ENCODE peak calls at places on chromosomes 16 and 17, in nine cellular contexts. One of them, this sample, is unnamed.

GRCh38 chr17:82295472-82295814 is 21.9 kb upstream of the CSNK1D start:
- DNase-seq in stomach: no peak
- DNase-seq in tibial artery: no peak
- DNase-seq in cardiac muscle cell: no peak
- DNase-seq in lung: no peak
- DNase-seq in uterus: no peak
- DNase-seq in AG04450: no peak
- DNase-seq in heart right ventricle: no peak
- DNase-seq in heart left ventricle: no peak
- DNase-seq in this sample: no peak

GRCh38 chr17:37137906-37138413 is 189.2 kb downstream of the AATF start:
- DNase-seq in stomach: no peak
- DNase-seq in tibial artery: no peak
- DNase-seq in cardiac muscle cell: no peak
- DNase-seq in lung: no peak
- DNase-seq in uterus: no peak
- DNase-seq in AG04450: no peak
- DNase-seq in heart right ventricle: no peak
- DNase-seq in heart left ventricle: no peak
- DNase-seq in this sample: no peak

GRCh38 chr16:87684106-87684677 is 81.6 kb downstream of the KLHDC4 start:
- DNase-seq in stomach: no peak
- DNase-seq in tibial artery: no peak
- DNase-seq in cardiac muscle cell: no peak
- DNase-seq in lung: no peak
- DNase-seq in uterus: no peak
- DNase-seq in AG04450: no peak
- DNase-seq in heart right ventricle: no peak
- DNase-seq in heart left ventricle: no peak
- DNase-seq in this sample: no peak

GRCh38 chr16:85309656-85310587 is 197.7 kb upstream of the CIBAR2 start:
- DNase-seq in stomach: no peak
- DNase-seq in tibial artery: peak
- DNase-seq in cardiac muscle cell: no peak
- DNase-seq in lung: no peak
- DNase-seq in uterus: no peak
- DNase-seq in AG04450: no peak
- DNase-seq in heart right ventricle: peak
- DNase-seq in heart left ventricle: no peak
- DNase-seq in this sample: peak

GRCh38 chr17:36505171-36505570 is 18.7 kb downstream of the ZNHIT3 start:
- DNase-seq in stomach: no peak
- DNase-seq in tibial artery: no peak
- DNase-seq in cardiac muscle cell: no peak
- DNase-seq in lung: no peak
- DNase-seq in uterus: no peak
- DNase-seq in AG04450: no peak
- DNase-seq in heart right ventricle: no peak
- DNase-seq in heart left ventricle: no peak
- DNase-seq in this sample: no peak

GRCh38 chr17:9240659-9241370 is 219.5 kb downstream of the NTN1 start:
- DNase-seq in stomach: peak
- DNase-seq in tibial artery: peak
- DNase-seq in cardiac muscle cell: peak
- DNase-seq in lung: peak
- DNase-seq in uterus: peak
- DNase-seq in AG04450: no peak
- DNase-seq in heart right ventricle: peak
- DNase-seq in heart left ventricle: peak
- DNase-seq in this sample: peak

GRCh38 chr17:82242977-82243647 is 14.3 kb downstream of the SLC16A3 start:
- DNase-seq in stomach: peak
- DNase-seq in tibial artery: peak
- DNase-seq in cardiac muscle cell: no peak
- DNase-seq in lung: peak
- DNase-seq in uterus: peak
- DNase-seq in AG04450: peak
- DNase-seq in heart right ventricle: peak
- DNase-seq in heart left ventricle: peak
- DNase-seq in this sample: peak

GRCh38 chr17:19641687-19642372 is 6.7 kb upstream of the ALDH3A2 start:
- DNase-seq in stomach: no peak
- DNase-seq in tibial artery: no peak
- DNase-seq in cardiac muscle cell: no peak
- DNase-seq in lung: no peak
- DNase-seq in uterus: no peak
- DNase-seq in AG04450: no peak
- DNase-seq in heart right ventricle: no peak
- DNase-seq in heart left ventricle: no peak
- DNase-seq in this sample: no peak

GRCh38 chr17:50356418-50356817 is 10.5 kb downstream of the XYLT2 start:
- DNase-seq in stomach: peak
- DNase-seq in tibial artery: no peak
- DNase-seq in cardiac muscle cell: no peak
- DNase-seq in lung: no peak
- DNase-seq in uterus: no peak
- DNase-seq in AG04450: no peak
- DNase-seq in heart right ventricle: no peak
- DNase-seq in heart left ventricle: no peak
- DNase-seq in this sample: peak

GRCh38 chr16:4327782-4328579 is 12.1 kb downstream of the GLIS2 start:
- DNase-seq in stomach: peak
- DNase-seq in tibial artery: peak
- DNase-seq in cardiac muscle cell: peak
- DNase-seq in lung: peak
- DNase-seq in uterus: peak
- DNase-seq in AG04450: no peak
- DNase-seq in heart right ventricle: peak
- DNase-seq in heart left ventricle: peak
- DNase-seq in this sample: peak

GRCh38 chr17:63275968-63276349 is 170.1 kb downstream of the CYB561 start:
- DNase-seq in stomach: no peak
- DNase-seq in tibial artery: no peak
- DNase-seq in cardiac muscle cell: no peak
- DNase-seq in lung: no peak
- DNase-seq in uterus: no peak
- DNase-seq in AG04450: no peak
- DNase-seq in heart right ventricle: no peak
- DNase-seq in heart left ventricle: no peak
- DNase-seq in this sample: no peak

GRCh38 chr17:2183346-2183745 is 120.2 kb downstream of the SMG6 start:
- DNase-seq in stomach: no peak
- DNase-seq in tibial artery: no peak
- DNase-seq in cardiac muscle cell: no peak
- DNase-seq in lung: no peak
- DNase-seq in uterus: no peak
- DNase-seq in AG04450: no peak
- DNase-seq in heart right ventricle: no peak
- DNase-seq in heart left ventricle: no peak
- DNase-seq in this sample: no peak

GRCh38 chr16:74743668-74744299 is 30.8 kb downstream of the FA2H start:
- DNase-seq in stomach: peak
- DNase-seq in tibial artery: no peak
- DNase-seq in cardiac muscle cell: no peak
- DNase-seq in lung: peak
- DNase-seq in uterus: no peak
- DNase-seq in AG04450: peak
- DNase-seq in heart right ventricle: no peak
- DNase-seq in heart left ventricle: no peak
- DNase-seq in this sample: no peak

GRCh38 chr16:63289834-63290460 is 1253.7 kb upstream of the CDH8 start:
- DNase-seq in stomach: peak
- DNase-seq in tibial artery: peak
- DNase-seq in cardiac muscle cell: peak
- DNase-seq in lung: no peak
- DNase-seq in uterus: no peak
- DNase-seq in AG04450: no peak
- DNase-seq in heart right ventricle: no peak
- DNase-seq in heart left ventricle: peak
- DNase-seq in this sample: peak

GRCh38 chr17:34107019-34107418 is 148.1 kb upstream of the CCL2 start:
- DNase-seq in stomach: no peak
- DNase-seq in tibial artery: no peak
- DNase-seq in cardiac muscle cell: no peak
- DNase-seq in lung: no peak
- DNase-seq in uterus: no peak
- DNase-seq in AG04450: no peak
- DNase-seq in heart right ventricle: no peak
- DNase-seq in heart left ventricle: no peak
- DNase-seq in this sample: no peak

GRCh38 chr17:44004077-44004760 is at the start of gene NAGS:
- DNase-seq in stomach: no peak
- DNase-seq in tibial artery: no peak
- DNase-seq in cardiac muscle cell: peak
- DNase-seq in lung: peak
- DNase-seq in uterus: no peak
- DNase-seq in AG04450: no peak
- DNase-seq in heart right ventricle: no peak
- DNase-seq in heart left ventricle: no peak
- DNase-seq in this sample: no peak

GRCh38 chr16:165539-166374 is at the start of gene HBM:
- DNase-seq in stomach: no peak
- DNase-seq in tibial artery: no peak
- DNase-seq in cardiac muscle cell: no peak
- DNase-seq in lung: no peak
- DNase-seq in uterus: no peak
- DNase-seq in AG04450: no peak
- DNase-seq in heart right ventricle: no peak
- DNase-seq in heart left ventricle: no peak
- DNase-seq in this sample: no peak

GRCh38 chr17:77807051-77807745 is 151.3 kb upstream of the TNRC6C start:
- DNase-seq in stomach: no peak
- DNase-seq in tibial artery: no peak
- DNase-seq in cardiac muscle cell: no peak
- DNase-seq in lung: no peak
- DNase-seq in uterus: no peak
- DNase-seq in AG04450: no peak
- DNase-seq in heart right ventricle: no peak
- DNase-seq in heart left ventricle: peak
- DNase-seq in this sample: no peak

GRCh38 chr17:802481-802880 is 20.3 kb downstream of the MRM3 start:
- DNase-seq in stomach: no peak
- DNase-seq in tibial artery: no peak
- DNase-seq in cardiac muscle cell: no peak
- DNase-seq in lung: no peak
- DNase-seq in uterus: no peak
- DNase-seq in AG04450: no peak
- DNase-seq in heart right ventricle: no peak
- DNase-seq in heart left ventricle: peak
- DNase-seq in this sample: no peak

GRCh38 chr17:806346-807145 is 24.4 kb downstream of the MRM3 start:
- DNase-seq in stomach: no peak
- DNase-seq in tibial artery: no peak
- DNase-seq in cardiac muscle cell: no peak
- DNase-seq in lung: no peak
- DNase-seq in uterus: no peak
- DNase-seq in AG04450: no peak
- DNase-seq in heart right ventricle: no peak
- DNase-seq in heart left ventricle: peak
- DNase-seq in this sample: no peak

GRCh38 chr17:802901-803881 is 21.0 kb downstream of the MRM3 start:
- DNase-seq in stomach: no peak
- DNase-seq in tibial artery: no peak
- DNase-seq in cardiac muscle cell: no peak
- DNase-seq in lung: no peak
- DNase-seq in uterus: no peak
- DNase-seq in AG04450: no peak
- DNase-seq in heart right ventricle: no peak
- DNase-seq in heart left ventricle: peak
- DNase-seq in this sample: no peak

GRCh38 chr17:807146-808002 is 25.2 kb downstream of the MRM3 start:
- DNase-seq in stomach: no peak
- DNase-seq in tibial artery: no peak
- DNase-seq in cardiac muscle cell: no peak
- DNase-seq in lung: no peak
- DNase-seq in uterus: no peak
- DNase-seq in AG04450: no peak
- DNase-seq in heart right ventricle: no peak
- DNase-seq in heart left ventricle: peak
- DNase-seq in this sample: no peak

GRCh38 chr17:804541-805435 is 22.6 kb downstream of the MRM3 start:
- DNase-seq in stomach: no peak
- DNase-seq in tibial artery: no peak
- DNase-seq in cardiac muscle cell: no peak
- DNase-seq in lung: no peak
- DNase-seq in uterus: no peak
- DNase-seq in AG04450: no peak
- DNase-seq in heart right ventricle: no peak
- DNase-seq in heart left ventricle: peak
- DNase-seq in this sample: no peak
- H3K27ac ChIP-seq in stomach: no peak
- H3K27ac ChIP-seq in tibial artery: no peak
- H3K27ac ChIP-seq in cardiac muscle cell: no peak
- H3K27ac ChIP-seq in lung: no peak
- H3K27ac ChIP-seq in uterus: no peak
- H3K27ac ChIP-seq in AG04450: no peak
- H3K27ac ChIP-seq in heart right ventricle: no peak
- H3K27ac ChIP-seq in heart left ventricle: no peak
- H3K27ac ChIP-seq in this sample: no peak

GRCh38 chr17:29619251-29619650 is 3.5 kb downstream of the CORO6 start:
- DNase-seq in stomach: no peak
- DNase-seq in tibial artery: peak
- DNase-seq in cardiac muscle cell: peak
- DNase-seq in lung: no peak
- DNase-seq in uterus: no peak
- DNase-seq in AG04450: no peak
- DNase-seq in heart right ventricle: no peak
- DNase-seq in heart left ventricle: peak
- DNase-seq in this sample: no peak
- TF ChIP-seq CTCF in stomach: no peak
- TF ChIP-seq CTCF in tibial artery: peak
- TF ChIP-seq CTCF in cardiac muscle cell: peak
- TF ChIP-seq CTCF in lung: no peak
- TF ChIP-seq CTCF in uterus: no peak
- TF ChIP-seq CTCF in AG04450: peak
- TF ChIP-seq CTCF in heart right ventricle: peak
- TF ChIP-seq CTCF in heart left ventricle: peak
- TF ChIP-seq CTCF in this sample: peak

GRCh38 chr17:73091410-73091769 is 1.1 kb downstream of the SLC39A11 start:
- DNase-seq in stomach: no peak
- DNase-seq in tibial artery: no peak
- DNase-seq in cardiac muscle cell: no peak
- DNase-seq in lung: no peak
- DNase-seq in uterus: no peak
- DNase-seq in AG04450: no peak
- DNase-seq in heart right ventricle: no peak
- DNase-seq in heart left ventricle: no peak
- DNase-seq in this sample: no peak
- H3K4me3 ChIP-seq in stomach: peak
- H3K4me3 ChIP-seq in tibial artery: peak
- H3K4me3 ChIP-seq in cardiac muscle cell: no peak
- H3K4me3 ChIP-seq in lung: no peak
- H3K4me3 ChIP-seq in uterus: peak
- H3K4me3 ChIP-seq in AG04450: peak
- H3K4me3 ChIP-seq in heart right ventricle: peak
- H3K4me3 ChIP-seq in heart left ventricle: peak
- H3K4me3 ChIP-seq in this sample: peak

DNA sequence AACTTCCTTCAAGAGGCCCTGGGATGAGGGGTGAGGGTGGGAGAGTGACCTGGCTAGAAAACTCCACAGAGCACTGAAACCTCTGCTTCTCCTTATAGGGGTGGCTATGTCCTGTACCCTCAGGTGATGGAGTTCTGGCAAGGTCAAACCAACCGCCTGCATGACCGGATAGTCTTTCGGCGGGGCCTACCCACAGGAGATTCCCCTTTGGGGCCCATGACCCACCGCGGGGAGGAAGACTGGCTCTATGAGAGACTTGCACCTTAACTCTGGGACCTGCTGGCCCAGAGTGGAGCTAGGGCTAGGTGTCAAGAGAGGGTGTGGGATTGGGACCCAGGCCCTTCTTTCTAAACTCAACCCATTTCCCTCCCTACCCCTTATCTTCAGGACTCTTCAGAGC is 5.1 kb downstream of the PNPO start:
- DNase-seq in stomach: no peak
- DNase-seq in tibial artery: no peak
- DNase-seq in cardiac muscle cell: no peak
- DNase-seq in lung: no peak
- DNase-seq in uterus: no peak
- DNase-seq in AG04450: no peak
- DNase-seq in heart right ventricle: no peak
- DNase-seq in heart left ventricle: no peak
- DNase-seq in this sample: no peak
- H3K27ac ChIP-seq in stomach: peak
- H3K27ac ChIP-seq in tibial artery: no peak
- H3K27ac ChIP-seq in cardiac muscle cell: no peak
- H3K27ac ChIP-seq in lung: peak
- H3K27ac ChIP-seq in uterus: no peak
- H3K27ac ChIP-seq in AG04450: no peak
- H3K27ac ChIP-seq in heart right ventricle: no peak
- H3K27ac ChIP-seq in heart left ventricle: no peak
- H3K27ac ChIP-seq in this sample: peak